ENCODE peak calls at places on chromosomes 12 and 14, in nine cellular contexts. One of them, this sample, is unnamed.

GRCh38 chr12:5396541-5396940 is 35.4 kb upstream of the NTF3 start:
- DNase-seq in GM23338: no peak
- DNase-seq in body of pancreas: no peak
- DNase-seq in AG04450: no peak
- DNase-seq in tibial artery: no peak
- DNase-seq in upper lobe of right lung: no peak
- DNase-seq in suprapubic skin: no peak
- DNase-seq in RWPE1: no peak
- DNase-seq in sigmoid colon: no peak
- DNase-seq in this sample: no peak

GRCh38 chr14:104282332-104283196 is 144.2 kb downstream of the KIF26A start:
- DNase-seq in GM23338: no peak
- DNase-seq in body of pancreas: peak
- DNase-seq in AG04450: no peak
- DNase-seq in tibial artery: peak
- DNase-seq in upper lobe of right lung: peak
- DNase-seq in suprapubic skin: peak
- DNase-seq in RWPE1: no peak
- DNase-seq in sigmoid colon: peak
- DNase-seq in this sample: peak

GRCh38 chr14:63939006-63939270 is 86.1 kb downstream of the SYNE2 start:
- DNase-seq in GM23338: no peak
- DNase-seq in body of pancreas: no peak
- DNase-seq in AG04450: no peak
- DNase-seq in tibial artery: no peak
- DNase-seq in upper lobe of right lung: no peak
- DNase-seq in suprapubic skin: no peak
- DNase-seq in RWPE1: no peak
- DNase-seq in sigmoid colon: no peak
- DNase-seq in this sample: no peak

GRCh38 chr14:85129907-85130306 is 400.0 kb upstream of the FLRT2 start:
- DNase-seq in GM23338: no peak
- DNase-seq in body of pancreas: peak
- DNase-seq in AG04450: no peak
- DNase-seq in tibial artery: no peak
- DNase-seq in upper lobe of right lung: no peak
- DNase-seq in suprapubic skin: no peak
- DNase-seq in RWPE1: no peak
- DNase-seq in sigmoid colon: no peak
- DNase-seq in this sample: no peak

GRCh38 chr12:2617365-2617764 is 177.4 kb upstream of the FKBP4 start:
- DNase-seq in GM23338: no peak
- DNase-seq in body of pancreas: no peak
- DNase-seq in AG04450: no peak
- DNase-seq in tibial artery: no peak
- DNase-seq in upper lobe of right lung: no peak
- DNase-seq in suprapubic skin: no peak
- DNase-seq in RWPE1: no peak
- DNase-seq in sigmoid colon: no peak
- DNase-seq in this sample: no peak

GRCh38 chr12:3107954-3108353 is 30.8 kb downstream of the TSPAN9 start:
- DNase-seq in GM23338: no peak
- DNase-seq in body of pancreas: no peak
- DNase-seq in AG04450: no peak
- DNase-seq in tibial artery: no peak
- DNase-seq in upper lobe of right lung: no peak
- DNase-seq in suprapubic skin: no peak
- DNase-seq in RWPE1: no peak
- DNase-seq in sigmoid colon: no peak
- DNase-seq in this sample: no peak

GRCh38 chr12:43692064-43692463 is 66.5 kb downstream of the PUS7L start:
- DNase-seq in GM23338: no peak
- DNase-seq in body of pancreas: no peak
- DNase-seq in AG04450: no peak
- DNase-seq in tibial artery: no peak
- DNase-seq in upper lobe of right lung: no peak
- DNase-seq in suprapubic skin: no peak
- DNase-seq in RWPE1: peak
- DNase-seq in sigmoid colon: no peak
- DNase-seq in this sample: no peak

GRCh38 chr12:43029971-43030370 is 440.4 kb upstream of the PRICKLE1 start:
- DNase-seq in GM23338: no peak
- DNase-seq in body of pancreas: no peak
- DNase-seq in AG04450: no peak
- DNase-seq in tibial artery: no peak
- DNase-seq in upper lobe of right lung: no peak
- DNase-seq in suprapubic skin: no peak
- DNase-seq in RWPE1: no peak
- DNase-seq in sigmoid colon: no peak
- DNase-seq in this sample: no peak

GRCh38 chr14:105477659-105478623 is 3.3 kb downstream of the CRIP2 start:
- DNase-seq in GM23338: peak
- DNase-seq in body of pancreas: no peak
- DNase-seq in AG04450: no peak
- DNase-seq in tibial artery: peak
- DNase-seq in upper lobe of right lung: no peak
- DNase-seq in suprapubic skin: peak
- DNase-seq in RWPE1: no peak
- DNase-seq in sigmoid colon: no peak
- DNase-seq in this sample: peak

GRCh38 chr12:77645966-77646598 is 184.6 kb upstream of the NAV3 start:
- DNase-seq in GM23338: peak
- DNase-seq in body of pancreas: no peak
- DNase-seq in AG04450: no peak
- DNase-seq in tibial artery: no peak
- DNase-seq in upper lobe of right lung: no peak
- DNase-seq in suprapubic skin: no peak
- DNase-seq in RWPE1: no peak
- DNase-seq in sigmoid colon: no peak
- DNase-seq in this sample: no peak

GRCh38 chr12:57455374-57456144 is 452 bp downstream of the INHBE start:
- DNase-seq in GM23338: no peak
- DNase-seq in body of pancreas: no peak
- DNase-seq in AG04450: no peak
- DNase-seq in tibial artery: no peak
- DNase-seq in upper lobe of right lung: no peak
- DNase-seq in suprapubic skin: no peak
- DNase-seq in RWPE1: no peak
- DNase-seq in sigmoid colon: no peak
- DNase-seq in this sample: no peak

GRCh38 chr14:35088514-35088913 is 33.3 kb downstream of the PPP2R3C start:
- DNase-seq in GM23338: no peak
- DNase-seq in body of pancreas: no peak
- DNase-seq in AG04450: no peak
- DNase-seq in tibial artery: no peak
- DNase-seq in upper lobe of right lung: no peak
- DNase-seq in suprapubic skin: no peak
- DNase-seq in RWPE1: no peak
- DNase-seq in sigmoid colon: no peak
- DNase-seq in this sample: no peak

GRCh38 chr14:25615174-25615573 is 565.2 kb upstream of the STXBP6 start:
- DNase-seq in GM23338: no peak
- DNase-seq in body of pancreas: no peak
- DNase-seq in AG04450: no peak
- DNase-seq in tibial artery: no peak
- DNase-seq in upper lobe of right lung: no peak
- DNase-seq in suprapubic skin: no peak
- DNase-seq in RWPE1: no peak
- DNase-seq in sigmoid colon: no peak
- DNase-seq in this sample: no peak

GRCh38 chr12:54338682-54339296 is 13.9 kb downstream of the COPZ1 start:
- DNase-seq in GM23338: no peak
- DNase-seq in body of pancreas: no peak
- DNase-seq in AG04450: no peak
- DNase-seq in tibial artery: no peak
- DNase-seq in upper lobe of right lung: no peak
- DNase-seq in suprapubic skin: no peak
- DNase-seq in RWPE1: no peak
- DNase-seq in sigmoid colon: no peak
- DNase-seq in this sample: no peak

GRCh38 chr12:93174048-93174447 is 203.7 kb upstream of the NUDT4 start:
- DNase-seq in GM23338: no peak
- DNase-seq in body of pancreas: no peak
- DNase-seq in AG04450: peak
- DNase-seq in tibial artery: no peak
- DNase-seq in upper lobe of right lung: no peak
- DNase-seq in suprapubic skin: no peak
- DNase-seq in RWPE1: no peak
- DNase-seq in sigmoid colon: no peak
- DNase-seq in this sample: no peak

GRCh38 chr14:106210650-106211049 is 684.3 kb downstream of the TMEM121 start:
- DNase-seq in GM23338: no peak
- DNase-seq in body of pancreas: no peak
- DNase-seq in AG04450: no peak
- DNase-seq in tibial artery: no peak
- DNase-seq in upper lobe of right lung: no peak
- DNase-seq in suprapubic skin: no peak
- DNase-seq in RWPE1: no peak
- DNase-seq in sigmoid colon: no peak
- DNase-seq in this sample: no peak

DNA sequence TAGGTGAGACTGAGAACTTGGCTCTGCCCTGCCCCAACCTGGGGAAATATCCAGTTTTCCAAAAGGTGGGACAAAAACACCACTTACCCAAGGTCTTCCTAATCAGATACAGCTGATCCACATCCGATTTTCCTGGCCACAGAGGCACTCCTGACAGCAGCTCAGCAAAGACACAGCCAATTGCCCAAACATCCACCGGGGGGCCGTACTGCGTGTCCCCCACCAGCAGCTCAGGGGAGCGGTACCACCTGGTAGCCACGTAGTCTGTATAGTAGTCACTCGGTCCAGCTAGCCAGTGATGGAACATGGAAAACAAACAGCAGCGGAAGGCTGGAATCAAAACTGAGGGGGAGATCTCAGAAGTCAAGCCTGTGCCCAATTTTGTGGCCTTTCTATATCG is 28.8 kb downstream of the DMAC2L start:
- DNase-seq in GM23338: peak
- DNase-seq in body of pancreas: no peak
- DNase-seq in AG04450: no peak
- DNase-seq in tibial artery: no peak
- DNase-seq in upper lobe of right lung: no peak
- DNase-seq in suprapubic skin: no peak
- DNase-seq in RWPE1: no peak
- DNase-seq in sigmoid colon: no peak
- DNase-seq in this sample: no peak
- TF ChIP-seq CTCF in GM23338: peak
- TF ChIP-seq CTCF in body of pancreas: no peak
- TF ChIP-seq CTCF in AG04450: peak
- TF ChIP-seq CTCF in tibial artery: no peak
- TF ChIP-seq CTCF in upper lobe of right lung: no peak
- TF ChIP-seq CTCF in suprapubic skin: no peak
- TF ChIP-seq CTCF in RWPE1: no peak
- TF ChIP-seq CTCF in sigmoid colon: no peak
- TF ChIP-seq CTCF in this sample: no peak

GRCh38 chr12:109714141-109714912 is 702 bp downstream of the FAM222A start:
- DNase-seq in GM23338: peak
- DNase-seq in body of pancreas: peak
- DNase-seq in AG04450: no peak
- DNase-seq in tibial artery: no peak
- DNase-seq in upper lobe of right lung: peak
- DNase-seq in suprapubic skin: peak
- DNase-seq in RWPE1: peak
- DNase-seq in sigmoid colon: peak
- DNase-seq in this sample: peak
- H3K27ac ChIP-seq in GM23338: no peak
- H3K27ac ChIP-seq in body of pancreas: peak
- H3K27ac ChIP-seq in AG04450: no peak
- H3K27ac ChIP-seq in tibial artery: peak
- H3K27ac ChIP-seq in upper lobe of right lung: no peak
- H3K27ac ChIP-seq in suprapubic skin: peak
- H3K27ac ChIP-seq in RWPE1: peak
- H3K27ac ChIP-seq in sigmoid colon: peak
- H3K27ac ChIP-seq in this sample: peak

GRCh38 chr12:95858451-95859343 is at the start of gene SNRPF:
- DNase-seq in GM23338: peak
- DNase-seq in body of pancreas: peak
- DNase-seq in AG04450: peak
- DNase-seq in tibial artery: peak
- DNase-seq in upper lobe of right lung: peak
- DNase-seq in suprapubic skin: peak
- DNase-seq in RWPE1: peak
- DNase-seq in sigmoid colon: peak
- DNase-seq in this sample: peak
- TF ChIP-seq CTCF in GM23338: no peak
- TF ChIP-seq CTCF in body of pancreas: no peak
- TF ChIP-seq CTCF in AG04450: no peak
- TF ChIP-seq CTCF in tibial artery: no peak
- TF ChIP-seq CTCF in upper lobe of right lung: peak
- TF ChIP-seq CTCF in suprapubic skin: peak
- TF ChIP-seq CTCF in RWPE1: peak
- TF ChIP-seq CTCF in sigmoid colon: no peak
- TF ChIP-seq CTCF in this sample: peak

GRCh38 chr12:108806350-108806749 is 51.0 kb downstream of the SSH1 start:
- DNase-seq in GM23338: no peak
- DNase-seq in body of pancreas: no peak
- DNase-seq in AG04450: no peak
- DNase-seq in tibial artery: peak
- DNase-seq in upper lobe of right lung: no peak
- DNase-seq in suprapubic skin: no peak
- DNase-seq in RWPE1: no peak
- DNase-seq in sigmoid colon: no peak
- DNase-seq in this sample: no peak
- H3K27ac ChIP-seq in GM23338: no peak
- H3K27ac ChIP-seq in body of pancreas: no peak
- H3K27ac ChIP-seq in AG04450: peak
- H3K27ac ChIP-seq in tibial artery: peak
- H3K27ac ChIP-seq in upper lobe of right lung: no peak
- H3K27ac ChIP-seq in suprapubic skin: no peak
- H3K27ac ChIP-seq in RWPE1: peak
- H3K27ac ChIP-seq in sigmoid colon: peak
- H3K27ac ChIP-seq in this sample: no peak

DNA sequence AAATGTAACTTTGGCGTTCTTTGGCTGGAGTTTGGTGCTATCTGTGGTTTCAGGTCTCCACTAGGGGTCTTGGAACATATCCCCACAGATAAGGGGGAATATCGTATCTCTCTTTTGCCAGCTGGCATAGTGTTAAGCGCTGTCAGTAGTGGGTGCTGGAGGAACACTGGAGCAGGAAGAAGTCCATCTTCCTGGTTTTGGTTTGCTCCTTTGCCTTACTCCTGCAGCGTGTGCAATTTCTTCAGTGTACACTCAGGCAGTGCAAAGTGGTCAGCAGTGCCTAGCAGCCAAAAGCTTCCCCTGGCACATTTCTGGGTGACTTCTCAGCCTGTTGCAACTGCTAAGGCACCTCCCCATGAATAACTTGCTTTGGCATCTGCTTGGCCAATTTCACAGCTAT is 11.7 kb upstream of the RIPK3 start:
- DNase-seq in GM23338: peak
- DNase-seq in body of pancreas: no peak
- DNase-seq in AG04450: no peak
- DNase-seq in tibial artery: no peak
- DNase-seq in upper lobe of right lung: no peak
- DNase-seq in suprapubic skin: no peak
- DNase-seq in RWPE1: no peak
- DNase-seq in sigmoid colon: no peak
- DNase-seq in this sample: no peak
- TF ChIP-seq CTCF in GM23338: peak
- TF ChIP-seq CTCF in body of pancreas: no peak
- TF ChIP-seq CTCF in AG04450: no peak
- TF ChIP-seq CTCF in tibial artery: no peak
- TF ChIP-seq CTCF in upper lobe of right lung: no peak
- TF ChIP-seq CTCF in suprapubic skin: no peak
- TF ChIP-seq CTCF in RWPE1: no peak
- TF ChIP-seq CTCF in sigmoid colon: no peak
- TF ChIP-seq CTCF in this sample: no peak

This sample was measured in kidney.